ENCODE peak calls at places on chromosomes 7 and 10, in four cellular contexts. T is tibial artery, P is colonic mucosa, C is tibial nerve. A is an unnamed sample. For H3K4me1, the result is how much of the 10 kb centered on the place peaks cover.

GRCh38 chr7:1993776-1994740 is 238.7 kb downstream of the MAD1L1 start:
- DNase-seq in T (no peak), P (no peak), C (no peak), A (peak)

GRCh38 chr10:47031953-47032465 is 120.8 kb downstream of the PTPN20 start:
- DNase-seq in T (peak), C (peak), P (no peak), A (no peak)

GRCh38 chr7:155448632-155449007 is 9.3 kb upstream of the EN2 start:
- DNase-seq in P (no peak), C (no peak), T (no peak), A (no peak)

GRCh38 chr10:2908851-2909630 is 158.3 kb upstream of the PFKP start:
- DNase-seq in P (no peak), T (no peak), C (no peak), A (no peak)

GRCh38 chr7:47288060-47288459 is 293.9 kb downstream of the TNS3 start:
- DNase-seq in T (no peak), P (peak), C (no peak), A (no peak)

GRCh38 chr7:107754642-107755041 is 10.7 kb downstream of the CBLL1 start:
- DNase-seq in T (no peak), P (no peak), C (no peak), A (no peak)

GRCh38 chr7:107961399-107961798 is 41.6 kb downstream of the LAMB1 start:
- DNase-seq in T (no peak), P (no peak), C (peak), A (no peak)

GRCh38 chr10:16195894-16196293 is 240.9 kb upstream of the PTER start:
- DNase-seq in T (no peak), C (no peak), P (no peak), A (no peak)

GRCh38 chr7:149764481-149765398 is 8.6 kb downstream of the ZNF467 start:
- DNase-seq in P (no peak), T (no peak), C (no peak), A (no peak)

GRCh38 chr7:19957664-19958063 is 184.2 kb upstream of the TMEM196 start:
- DNase-seq in P (no peak), T (no peak), C (no peak), A (no peak)

GRCh38 chr7:17725761-17726160 is 214.5 kb downstream of the SNX13 start:
- DNase-seq in T (no peak), P (no peak), C (no peak), A (no peak)

GRCh38 chr10:76632158-76633051 is 1005.2 kb downstream of the KCNMA1 start:
- DNase-seq in P (peak), T (no peak), C (no peak), A (no peak)

GRCh38 chr10:101116754-101117153 is 14.3 kb upstream of the TLX1 start:
- DNase-seq in P (no peak), C (no peak), T (no peak), A (no peak)

GRCh38 chr10:50421026-50421719 is 169.9 kb upstream of the ASAH2 start:
- DNase-seq in C (peak), T (peak), P (peak), A (no peak)

GRCh38 chr7:80588591-80588990 is 49.9 kb upstream of the CD36 start:
- DNase-seq in P (no peak), C (no peak), T (no peak), A (no peak)

GRCh38 chr7:66699998-66700397 is 40.5 kb upstream of the RABGEF1 start:
- DNase-seq in P (peak), C (no peak), T (peak), A (no peak)

GRCh38 chr10:117472872-117473271 is 69.7 kb upstream of the EMX2 start:
- DNase-seq in T (no peak), P (no peak), C (no peak), A (no peak)

GRCh38 chr7:68807681-68808080 is 790.6 kb upstream of the AUTS2 start:
- DNase-seq in C (no peak), P (no peak), T (no peak), A (no peak)

GRCh38 chr10:65793738-65794425 is 1132.0 kb upstream of the LRRTM3 start:
- DNase-seq in P (peak), T (no peak), C (peak), A (no peak)

DNA sequence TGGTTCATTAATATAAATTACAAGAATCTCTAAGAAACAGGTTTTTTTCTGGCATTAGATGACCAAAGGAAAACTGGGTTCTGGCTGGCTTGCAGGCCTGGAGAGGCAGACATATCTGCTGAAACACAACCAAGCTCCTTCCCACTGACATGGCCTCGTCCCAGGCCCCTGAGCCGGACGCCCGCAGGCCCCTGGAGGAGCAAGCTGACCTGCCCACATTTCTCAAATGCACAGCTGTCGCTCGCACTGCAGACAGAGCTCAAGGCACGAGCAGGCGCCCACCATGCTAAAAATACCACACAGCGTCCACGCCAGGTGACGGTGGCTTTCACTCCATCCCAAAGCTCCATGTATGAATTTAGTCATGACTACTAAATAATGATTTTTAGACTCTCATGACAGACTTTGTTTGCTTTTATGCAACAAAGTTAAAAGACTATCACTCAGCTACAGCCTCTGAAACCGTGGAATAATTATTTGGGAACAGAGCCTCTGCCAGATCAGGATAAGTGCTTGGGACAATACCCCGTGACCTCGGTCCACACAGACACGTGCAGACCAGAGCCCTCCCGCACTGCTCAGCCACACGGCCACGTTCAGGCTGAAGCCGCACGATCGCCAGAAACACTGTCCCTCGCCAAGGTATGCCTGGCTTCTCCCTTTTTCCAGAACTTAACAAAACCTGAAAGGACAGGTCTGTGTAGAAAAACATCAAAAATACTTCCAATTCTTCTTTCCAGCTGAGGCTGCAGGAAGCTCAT is 71.1 kb downstream of the DIP2C start:
- DNase-seq in P (no peak), T (no peak), C (no peak), A (no peak)
- H3K27ac ChIP-seq in P (no peak), T (peak), C (peak), A (no peak)

GRCh38 chr10:13921941-13922340 is 335.2 kb downstream of the PRPF18 start:
- DNase-seq in C (no peak), P (no peak), T (no peak), A (no peak)

GRCh38 chr10:13922591-13922990 is 335.8 kb downstream of the PRPF18 start:
- DNase-seq in T (no peak), P (no peak), C (no peak), A (no peak)

GRCh38 chr10:13917791-13918190 is 331.0 kb downstream of the PRPF18 start:
- DNase-seq in C (no peak), T (no peak), P (no peak), A (no peak)

GRCh38 chr10:13920465-13920864 is 333.7 kb downstream of the PRPF18 start:
- DNase-seq in P (no peak), C (no peak), T (no peak), A (no peak)

DNA sequence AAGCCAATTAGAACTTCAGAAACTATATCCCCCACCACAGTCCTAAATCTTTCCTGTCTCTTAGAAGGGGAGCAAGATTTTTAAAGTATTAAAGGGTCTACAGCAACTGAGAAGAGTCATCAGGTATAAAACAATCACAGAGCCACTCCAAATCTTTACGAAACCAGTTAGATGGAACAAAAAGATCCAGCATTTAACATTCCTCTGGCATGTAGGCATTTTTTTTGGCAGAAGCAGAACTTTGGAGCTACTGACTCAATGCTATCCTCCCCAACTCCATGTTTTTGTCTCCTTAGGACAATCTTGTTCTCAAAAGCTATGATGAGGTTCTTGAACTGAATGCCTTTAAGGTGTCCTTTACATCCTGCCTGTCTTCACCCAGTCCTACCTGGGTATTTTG is 333.3 kb downstream of the PRPF18 start:
- DNase-seq in C (no peak), P (no peak), T (no peak), A (no peak)
- H3K4me1 ChIP-seq in C (under half), P (under half), T (half or more), A (under half)

GRCh38 chr10:51800725-51801455 is 101.5 kb upstream of the CSTF2T start:
- DNase-seq in T (no peak), P (no peak), C (no peak), A (no peak)
- H3K27ac ChIP-seq in T (peak), P (no peak), C (no peak), A (no peak)

DNA sequence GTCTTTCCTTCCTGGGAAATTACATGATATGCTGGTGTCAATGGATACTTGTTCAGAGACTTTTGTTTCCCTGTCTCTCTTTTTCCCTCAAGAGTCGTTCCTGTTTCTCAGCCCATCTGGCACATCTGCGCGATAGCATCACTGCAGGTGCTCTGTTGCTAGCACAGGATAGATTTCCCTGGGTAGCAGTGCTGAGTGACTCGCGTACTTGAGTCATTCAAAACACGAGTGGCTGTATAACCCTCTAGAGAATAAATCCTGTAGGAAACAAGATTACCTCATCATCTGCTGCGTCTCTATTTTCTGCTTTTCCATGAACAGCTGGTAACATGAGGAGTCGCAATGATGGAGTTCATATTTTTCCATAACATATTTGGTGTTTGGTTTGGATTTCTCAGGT is 452.0 kb upstream of the FZD8 start:
- DNase-seq in P (no peak), C (no peak), T (no peak), A (no peak)
- H3K4me1 ChIP-seq in P (under half), C (under half), T (under half), A (under half)

A was measured in left lung.